ENCODE peak calls at places on chromosomes 5 and 9, in four cellular contexts. M is dorsolateral prefrontal cortex, J is fibroblast of mammary gland, E is left lung. H is an unnamed sample.

GRCh38 chr9:88593537-88594185 is 58.7 kb downstream of the NXNL2 start:
- DNase-seq in M (no peak), J (peak), E (no peak), H (no peak)

GRCh38 chr9:135925496-135926133 is 18.3 kb upstream of the CAMSAP1 start:
- DNase-seq in M (no peak), J (peak), E (no peak), H (no peak)

GRCh38 chr5:88815048-88815789 is 67.8 kb downstream of the MEF2C start:
- DNase-seq in M (no peak), J (no peak), E (no peak), H (no peak)

GRCh38 chr9:23638011-23638410 is 188.0 kb downstream of the ELAVL2 start:
- DNase-seq in M (no peak), J (no peak), E (no peak), H (no peak)

GRCh38 chr9:107635803-107636174 is 146.2 kb upstream of the KLF4 start:
- DNase-seq in M (no peak), J (no peak), E (no peak), H (no peak)

GRCh38 chr5:150600951-150601773 is 39.3 kb upstream of the SYNPO start:
- DNase-seq in M (no peak), J (no peak), E (no peak), H (no peak)

GRCh38 chr9:136245194-136246150 is at the start of gene QSOX2:
- DNase-seq in M (peak), J (peak), E (peak), H (no peak)

GRCh38 chr5:101590384-101590783 is 687.3 kb upstream of the ST8SIA4 start:
- DNase-seq in M (no peak), J (peak), E (no peak), H (no peak)

GRCh38 chr5:116738270-116738947 is 163.8 kb upstream of the SEMA6A start:
- DNase-seq in M (no peak), J (no peak), E (no peak), H (no peak)

GRCh38 chr9:113608082-113608685 is 144.7 kb downstream of the RGS3 start:
- DNase-seq in M (no peak), J (no peak), E (no peak), H (no peak)

GRCh38 chr5:66207800-66208561 is 63.9 kb downstream of the SREK1 start:
- DNase-seq in M (no peak), J (peak), E (no peak), H (peak)

GRCh38 chr5:153678617-153679329 is 188.3 kb downstream of the GRIA1 start:
- DNase-seq in M (no peak), J (no peak), E (no peak), H (no peak)

GRCh38 chr9:7234144-7234543 is 476.4 kb downstream of the KDM4C start:
- DNase-seq in M (no peak), J (peak), E (no peak), H (no peak)

GRCh38 chr5:8907168-8907868 is 638.6 kb downstream of the SEMA5A start:
- DNase-seq in M (no peak), J (peak), E (no peak), H (no peak)

GRCh38 chr5:124652514-124652819 is 94.0 kb downstream of the ZNF608 start:
- DNase-seq in M (no peak), J (no peak), E (no peak), H (no peak)

GRCh38 chr9:118962426-118962825 is 406.8 kb downstream of the BRINP1 start:
- DNase-seq in M (no peak), J (peak), E (no peak), H (no peak)

GRCh38 chr9:13088734-13089427 is 190.6 kb downstream of the MPDZ start:
- DNase-seq in M (peak), J (peak), E (no peak), H (peak)

GRCh38 chr9:36091028-36091953 is 45.2 kb upstream of the GLIPR2 start:
- DNase-seq in M (no peak), J (peak), E (peak), H (peak)

GRCh38 chr5:117337064-117337749 is 762.6 kb upstream of the SEMA6A start:
- DNase-seq in M (no peak), J (no peak), E (no peak), H (no peak)

GRCh38 chr9:22657713-22658112 is 211.1 kb downstream of the DMRTA1 start:
- DNase-seq in M (no peak), J (peak), E (no peak), H (no peak)

GRCh38 chr5:151227918-151228447 is 4.1 kb upstream of the CCDC69 start:
- DNase-seq in M (no peak), J (peak), E (no peak), H (no peak)

GRCh38 chr5:63125862-63126261 is 547.2 kb downstream of the LRRC70 start:
- DNase-seq in M (no peak), J (peak), E (no peak), H (no peak)

GRCh38 chr9:12708562-12709298 is 15.5 kb downstream of the TYRP1 start:
- DNase-seq in M (no peak), J (peak), E (no peak), H (no peak)

GRCh38 chr5:149411738-149412519 is 32.8 kb upstream of the IL17B start:
- DNase-seq in M (no peak), J (no peak), E (no peak), H (no peak)

GRCh38 chr5:153515269-153515668 is 24.8 kb downstream of the GRIA1 start:
- DNase-seq in M (no peak), J (peak), E (no peak), H (no peak)

GRCh38 chr9:34701023-34701768 is 8.7 kb downstream of the CCL21 start:
- DNase-seq in M (peak), J (peak), E (peak), H (no peak)

GRCh38 chr5:158382473-158382872 is 523.5 kb upstream of the CLINT1 start:
- DNase-seq in M (peak), J (peak), E (peak), H (peak)

GRCh38 chr5:68114641-68115040 is 100.9 kb upstream of the PIK3R1 start:
- DNase-seq in M (no peak), J (peak), E (no peak), H (no peak)

GRCh38 chr5:67425514-67425913 is 228.9 kb upstream of the CD180 start:
- DNase-seq in M (no peak), J (peak), E (no peak), H (peak)

GRCh38 chr5:10503321-10503720 is 60.5 kb upstream of the ANKRD33B start:
- DNase-seq in M (no peak), J (no peak), E (no peak), H (no peak)

GRCh38 chr5:178071108-178071507 is 42.2 kb upstream of the N4BP3 start:
- DNase-seq in M (no peak), J (no peak), E (no peak), H (no peak)

GRCh38 chr5:3120013-3120412 is 368.5 kb upstream of the IRX2 start:
- DNase-seq in M (no peak), J (no peak), E (no peak), H (no peak)

GRCh38 chr9:78601957-78602565 is 305.1 kb downstream of the PSAT1 start:
- DNase-seq in M (no peak), J (peak), E (no peak), H (no peak)

GRCh38 chr9:134004131-134004873 is 12.2 kb upstream of the VAV2 start:
- DNase-seq in M (no peak), J (no peak), E (no peak), H (no peak)

GRCh38 chr5:139100825-139101224 is 97.3 kb downstream of the SIL1 start:
- DNase-seq in M (no peak), J (peak), E (no peak), H (no peak)

GRCh38 chr9:69811329-69811989 is 9.2 kb upstream of the CFAP95 start:
- DNase-seq in M (no peak), J (no peak), E (no peak), H (no peak)

GRCh38 chr9:33092634-33093033 is 16.2 kb upstream of the SMU1 start:
- DNase-seq in M (no peak), J (no peak), E (no peak), H (no peak)

GRCh38 chr9:131277673-131278420 is 1.5 kb upstream of the FAM78A start:
- DNase-seq in M (peak), J (peak), E (peak), H (peak)

GRCh38 chr5:140104100-140104499 is 9.8 kb upstream of the PURA start:
- DNase-seq in M (no peak), J (no peak), E (no peak), H (no peak)

GRCh38 chr5:140107312-140108092 is 6.4 kb upstream of the PURA start:
- DNase-seq in M (peak), J (peak), E (peak), H (peak)

GRCh38 chr5:140108093-140109049 is 5.5 kb upstream of the PURA start:
- DNase-seq in M (peak), J (no peak), E (peak), H (no peak)

GRCh38 chr5:140106805-140107311 is 7.1 kb upstream of the PURA start:
- DNase-seq in M (no peak), J (no peak), E (no peak), H (no peak)

GRCh38 chr5:140106101-140106500 is 7.8 kb upstream of the PURA start:
- DNase-seq in M (no peak), J (no peak), E (no peak), H (no peak)
- TF ChIP-seq CTCF in M (no peak), J (no peak), E (no peak), H (no peak)

GRCh38 chr9:18477121-18477705 is 3.3 kb downstream of the ADAMTSL1 start:
- DNase-seq in M (no peak), J (no peak), E (no peak), H (no peak)

GRCh38 chr9:18472435-18472834 is 1.5 kb upstream of the ADAMTSL1 start:
- DNase-seq in M (no peak), J (no peak), E (no peak), H (no peak)

GRCh38 chr9:18474778-18475177 is 825 bp downstream of the ADAMTSL1 start:
- DNase-seq in M (no peak), J (peak), E (no peak), H (no peak)

GRCh38 chr9:18472915-18473314 is 1.0 kb upstream of the ADAMTSL1 start:
- DNase-seq in M (no peak), J (peak), E (no peak), H (no peak)

DNA sequence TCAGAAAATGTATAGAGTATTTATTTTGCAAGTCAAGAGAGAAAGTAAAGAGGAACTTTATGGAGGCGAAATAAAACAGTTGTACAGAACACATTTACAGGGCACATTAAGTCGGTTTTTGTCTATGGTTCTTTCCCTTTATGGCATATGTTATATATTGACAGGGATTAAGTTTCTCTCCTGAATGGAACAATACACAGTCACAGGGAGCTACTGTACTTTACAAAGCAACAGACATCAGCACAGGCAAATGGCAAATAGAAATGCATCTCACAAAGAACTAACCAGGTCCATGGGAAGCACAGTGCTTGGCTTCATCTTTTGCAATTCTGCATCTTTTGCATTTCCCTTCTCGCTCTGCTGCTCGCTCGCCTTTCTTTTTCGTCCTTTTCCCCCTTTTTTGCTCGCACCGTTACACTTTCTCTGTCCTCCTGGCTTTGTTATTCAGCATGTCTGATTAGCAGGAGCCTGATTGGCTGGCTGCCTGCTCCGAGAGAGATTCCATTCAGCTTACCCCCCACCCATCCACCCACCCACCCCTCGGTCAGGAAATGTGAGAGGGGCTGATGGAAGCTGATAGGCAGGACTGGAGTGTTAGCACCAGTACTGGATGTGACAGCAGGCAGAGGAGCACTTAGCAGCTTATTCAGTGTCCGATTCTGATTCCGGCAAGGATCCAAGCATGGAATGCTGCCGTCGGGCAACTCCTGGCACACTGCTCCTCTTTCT is at the start of gene ADAMTSL1:
- DNase-seq in M (peak), J (peak), E (no peak), H (peak)
- H3K4me3 ChIP-seq in M (peak), J (peak), E (no peak), H (peak)

GRCh38 chr5:90161399-90161798 is 248.2 kb downstream of the CETN3 start:
- DNase-seq in M (no peak), J (peak), E (peak), H (no peak)
- TF ChIP-seq CTCF in M (no peak), J (peak), E (no peak), H (peak)

DNA sequence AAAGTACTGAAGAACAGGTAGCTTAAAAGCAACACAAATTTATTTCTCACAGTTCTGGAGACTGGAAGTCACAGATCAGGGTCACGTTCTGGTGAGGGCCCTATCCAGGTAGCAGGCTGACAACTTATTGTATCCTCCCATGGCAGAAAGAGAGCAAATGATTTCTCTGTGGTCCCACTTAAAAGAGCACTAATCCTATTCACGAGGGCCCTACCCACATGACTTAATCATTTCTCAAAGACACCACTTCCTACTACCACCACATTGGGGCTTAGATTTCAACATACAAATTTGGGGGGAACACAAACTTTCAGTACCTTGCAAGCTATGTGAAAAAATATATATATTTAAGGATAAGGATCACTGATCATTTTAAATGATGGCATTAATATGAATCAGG is 75.8 kb upstream of the PPP1R2B start:
- DNase-seq in M (no peak), J (no peak), E (no peak), H (no peak)
- H3K4me3 ChIP-seq in M (no peak), J (no peak), E (no peak), H (no peak)

DNA sequence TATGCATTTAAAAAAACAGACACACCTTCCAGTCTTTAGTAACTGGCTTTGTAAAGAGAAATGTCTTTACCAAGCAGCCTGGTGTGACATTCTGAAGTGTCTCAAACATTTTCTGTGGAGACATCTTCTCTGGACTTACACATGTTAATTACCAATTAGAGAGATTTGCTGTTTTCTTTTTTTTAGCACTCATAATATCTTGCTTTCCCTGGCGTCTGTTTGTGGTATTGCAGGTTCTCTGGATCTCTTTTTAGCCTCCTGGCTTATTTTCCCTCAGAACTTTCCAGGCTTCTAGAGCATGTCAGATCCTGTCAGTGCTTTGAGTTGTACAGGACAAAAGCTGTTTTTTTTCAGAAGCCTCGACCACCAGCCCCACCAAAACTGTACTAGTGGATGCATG is 92.5 kb downstream of the MSX2 start:
- DNase-seq in M (no peak), J (no peak), E (no peak), H (no peak)
- TF ChIP-seq CTCF in M (no peak), J (peak), E (no peak), H (peak)

GRCh38 chr5:34497031-34497808 is 158.9 kb upstream of the RAI14 start:
- DNase-seq in M (no peak), J (peak), E (no peak), H (no peak)
- H3K4me3 ChIP-seq in M (no peak), J (no peak), E (no peak), H (no peak)

GRCh38 chr5:126998895-126999570 is 31.3 kb downstream of the MARCHF3 start:
- DNase-seq in M (no peak), J (no peak), E (no peak), H (no peak)

GRCh38 chr5:127001621-127002296 is 28.6 kb downstream of the MARCHF3 start:
- DNase-seq in M (no peak), J (peak), E (no peak), H (peak)

GRCh38 chr5:126995039-126995438 is 35.3 kb downstream of the MARCHF3 start:
- DNase-seq in M (no peak), J (no peak), E (no peak), H (no peak)

GRCh38 chr5:126995689-126996088 is 34.7 kb downstream of the MARCHF3 start:
- DNase-seq in M (no peak), J (no peak), E (no peak), H (no peak)

DNA sequence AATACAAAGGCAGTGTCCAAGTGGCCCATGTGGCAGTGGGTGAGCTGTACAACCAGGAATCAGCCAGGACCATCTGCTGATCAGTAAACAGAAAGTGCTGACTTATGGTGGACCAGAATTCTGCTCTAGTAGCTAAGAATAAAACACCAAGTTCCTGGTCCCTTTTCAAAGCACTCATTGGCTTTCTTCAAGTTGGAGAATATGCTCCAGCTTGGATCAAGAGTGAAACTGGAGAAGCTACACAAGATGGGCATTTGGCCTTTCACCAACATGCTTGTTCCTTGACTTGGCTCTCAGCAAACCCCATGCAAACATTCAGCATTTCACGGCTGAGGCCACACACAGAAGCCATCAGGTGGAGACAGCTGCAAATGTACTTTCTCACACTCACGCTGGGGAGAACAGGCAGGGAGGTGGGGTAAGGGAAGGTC is 32.1 kb downstream of the MARCHF3 start:
- DNase-seq in M (no peak), J (peak), E (no peak), H (no peak)
- TF ChIP-seq CTCF in M (no peak), J (no peak), E (no peak), H (no peak)

DNA sequence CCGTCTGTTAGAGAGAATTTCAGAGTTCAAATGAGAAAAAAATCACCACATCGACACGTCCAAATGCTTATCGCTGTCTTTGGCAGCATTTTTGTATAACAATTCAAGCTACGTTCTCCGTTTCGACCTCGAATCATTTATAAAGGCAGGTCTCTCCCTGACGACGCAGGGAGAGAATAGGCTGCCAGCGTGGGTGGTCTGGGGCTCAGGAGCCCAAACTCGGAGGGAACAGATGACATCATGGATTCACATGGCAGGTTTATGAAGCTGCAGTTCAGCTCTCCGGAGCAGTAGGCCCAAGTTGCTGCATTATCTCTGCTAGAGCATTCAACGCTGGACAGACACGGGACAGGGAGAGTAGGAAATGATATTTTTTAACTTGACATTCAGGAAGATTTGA is 139.7 kb downstream of the GAS1 start:
- DNase-seq in M (no peak), J (peak), E (no peak), H (no peak)
- H3K4me3 ChIP-seq in M (no peak), J (no peak), E (no peak), H (no peak)

DNA sequence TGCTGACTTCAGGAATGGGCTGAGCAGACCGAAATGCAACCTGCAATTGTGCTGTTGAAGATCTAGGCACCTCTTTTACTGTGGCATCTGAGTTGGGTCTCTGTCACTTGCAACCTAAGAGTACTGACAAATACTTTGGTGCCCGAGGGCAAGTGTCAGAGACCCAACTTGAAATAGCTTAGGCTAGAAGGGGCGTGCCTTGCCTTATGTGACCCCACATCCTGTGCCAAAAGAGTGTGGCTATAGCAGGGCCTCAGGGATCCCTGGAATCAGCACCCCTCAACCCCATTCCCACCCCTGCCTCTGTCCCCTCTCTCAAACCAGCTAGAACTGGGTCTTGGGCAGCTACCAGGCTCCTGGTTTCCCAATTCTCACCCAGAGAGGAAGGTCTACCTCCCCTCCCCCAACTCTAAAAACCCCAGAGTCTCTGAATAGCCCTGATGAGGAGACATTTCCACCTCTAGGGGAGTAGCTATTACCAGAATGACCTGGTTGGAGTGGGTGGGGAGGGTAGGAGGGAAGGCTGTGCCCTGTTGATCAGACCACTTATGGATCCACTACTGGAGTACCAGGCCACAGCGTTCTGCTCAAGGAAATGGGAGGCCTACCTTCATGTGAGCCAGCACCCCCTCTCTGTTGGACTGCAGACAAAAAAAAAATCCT is 17.5 kb downstream of the RAI14 start:
- DNase-seq in M (no peak), J (no peak), E (no peak), H (no peak)
- TF ChIP-seq CTCF in M (no peak), J (no peak), E (no peak), H (no peak)